ENCODE peak calls at places on chromosome 2, in nine cellular contexts. V is gastrocnemius medialis, B is Panc1, X is heart left ventricle, E is heart right ventricle, N is right lobe of liver, F is left lung, D is body of pancreas, U is HepG2. J is an unnamed sample.
A peak's percentile ranks its signal among the peaks of the same experiment; 100 is the strongest.

GRCh38 chr2:101986386-101986785 is 5.4 kb upstream of the IL1R2 start:
- ATAC-seq in V (no peak), B (no peak), X (no peak), E (no peak), N (peak; percentile 24), F (no peak), D (no peak), U (peak; percentile 75), J (no peak)

GRCh38 chr2:122156101-122156500 is 400.6 kb downstream of the TSN start:
- ATAC-seq in V (no peak), B (no peak), X (no peak), E (no peak), N (no peak), F (no peak), D (no peak), U (no peak), J (no peak)

GRCh38 chr2:37635359-37636208 is 35.9 kb downstream of the CDC42EP3 start:
- ATAC-seq in V (no peak), B (no peak), X (peak; percentile 27), E (peak; percentile 61), N (peak; percentile 69), F (peak; percentile 73), D (no peak), U (no peak), J (peak; percentile 62)

GRCh38 chr2:137261858-137262585 is 496.7 kb downstream of the THSD7B start:
- ATAC-seq in V (no peak), B (no peak), X (no peak), E (no peak), N (no peak), F (no peak), D (no peak), U (no peak), J (no peak)

GRCh38 chr2:53475766-53476165 is 291.8 kb upstream of the CHAC2 start:
- ATAC-seq in V (no peak), B (no peak), X (no peak), E (no peak), N (no peak), F (no peak), D (no peak), U (no peak), J (no peak)

GRCh38 chr2:201806442-201806841 is at the start of gene CDK15:
- ATAC-seq in V (peak; percentile 44), B (peak; percentile 85), X (peak; percentile 79), E (peak; percentile 48), N (no peak), F (peak; percentile 47), D (no peak), U (no peak), J (peak; percentile 50)

GRCh38 chr2:11967946-11968465 is 221.6 kb downstream of the LPIN1 start:
- ATAC-seq in V (no peak), B (no peak), X (peak; percentile 92), E (peak; percentile 87), N (no peak), F (no peak), D (no peak), U (no peak), J (no peak)

GRCh38 chr2:128557841-128558241 is 239.2 kb upstream of the HS6ST1 start:
- ATAC-seq in V (no peak), B (no peak), X (peak; percentile 79), E (no peak), N (no peak), F (peak; percentile 41), D (peak; percentile 62), U (no peak), J (peak; percentile 88)

DNA sequence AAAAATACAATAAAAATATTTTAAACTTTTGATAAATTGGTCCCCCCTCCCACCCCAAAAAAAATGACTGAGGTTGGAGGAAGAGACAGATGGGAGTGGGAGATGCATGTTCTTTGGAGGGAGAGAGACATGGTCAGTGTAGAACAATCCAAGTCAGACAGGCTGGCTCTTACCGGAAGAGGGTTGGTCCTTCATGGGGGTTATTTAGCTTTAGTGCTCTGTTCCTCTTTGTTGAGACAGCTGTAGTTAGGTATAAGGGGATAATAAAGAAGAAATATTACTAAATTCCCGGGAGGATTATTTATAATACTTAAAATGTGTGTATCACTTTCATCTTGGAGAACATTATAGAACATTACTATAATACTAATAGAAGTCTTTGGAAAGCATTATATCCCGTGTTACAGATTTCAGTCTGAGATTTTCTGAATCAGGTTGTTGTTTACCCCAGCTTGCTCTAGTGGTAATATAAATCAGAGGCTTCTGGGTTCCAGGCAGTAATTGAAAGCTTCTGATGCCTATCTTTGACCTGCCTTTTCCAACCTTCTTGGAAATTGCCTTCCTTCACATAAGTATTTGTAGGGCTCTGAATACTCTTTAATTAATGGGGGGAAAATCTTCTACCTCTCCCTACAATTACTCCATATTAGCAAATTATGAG is 87.7 kb downstream of the SPTBN1 start:
- ATAC-seq in V (no peak), B (no peak), X (no peak), E (no peak), N (no peak), F (no peak), D (no peak), U (no peak), J (no peak)
- H3K4me1 ChIP-seq in V (peaks cover 59% of the 10 kb centered on the region), B (no peaks in the 10 kb centered on the region), X (peaks cover 77% of the 10 kb centered on the region), E (peaks cover 65% of the 10 kb centered on the region), N (no peaks in the 10 kb centered on the region), F (peaks cover 3% of the 10 kb centered on the region), D (peaks cover 15% of the 10 kb centered on the region), U (peaks cover 67% of the 10 kb centered on the region), J (peaks cover 88% of the 10 kb centered on the region)

GRCh38 chr2:43303889-43304288 is 77.5 kb upstream of the ZFP36L2 start:
- ATAC-seq in V (no peak), B (no peak), X (no peak), E (no peak), N (no peak), F (peak; percentile 8), D (no peak), U (no peak), J (no peak)

GRCh38 chr2:43305537-43305936 is 79.1 kb upstream of the ZFP36L2 start:
- ATAC-seq in V (peak; percentile 47), B (no peak), X (peak; percentile 79), E (peak; percentile 86), N (peak; percentile 53), F (peak; percentile 70), D (no peak), U (no peak), J (peak; percentile 86)

GRCh38 chr2:43303120-43303519 is 76.7 kb upstream of the ZFP36L2 start:
- ATAC-seq in V (no peak), B (no peak), X (no peak), E (no peak), N (no peak), F (no peak), D (no peak), U (no peak), J (no peak)

GRCh38 chr2:43306197-43306596 is 79.8 kb upstream of the ZFP36L2 start:
- ATAC-seq in V (no peak), B (no peak), X (no peak), E (no peak), N (no peak), F (no peak), D (no peak), U (no peak), J (no peak)

GRCh38 chr2:43305006-43305405 is 78.6 kb upstream of the ZFP36L2 start:
- ATAC-seq in V (peak; percentile 52), B (peak; percentile 45), X (peak; percentile 75), E (peak; percentile 74), N (peak; percentile 27), F (peak; percentile 41), D (peak; percentile 61), U (no peak), J (peak; percentile 76)
- H3K4me1 ChIP-seq in V (peaks cover 45% of the 10 kb centered on the region), B (peaks cover 18% of the 10 kb centered on the region), X (peaks cover 53% of the 10 kb centered on the region), E (peaks cover 22% of the 10 kb centered on the region), N (no peaks in the 10 kb centered on the region), F (peaks cover 13% of the 10 kb centered on the region), D (peaks cover 43% of the 10 kb centered on the region), U (peaks cover 55% of the 10 kb centered on the region), J (peaks cover 24% of the 10 kb centered on the region)

DNA sequence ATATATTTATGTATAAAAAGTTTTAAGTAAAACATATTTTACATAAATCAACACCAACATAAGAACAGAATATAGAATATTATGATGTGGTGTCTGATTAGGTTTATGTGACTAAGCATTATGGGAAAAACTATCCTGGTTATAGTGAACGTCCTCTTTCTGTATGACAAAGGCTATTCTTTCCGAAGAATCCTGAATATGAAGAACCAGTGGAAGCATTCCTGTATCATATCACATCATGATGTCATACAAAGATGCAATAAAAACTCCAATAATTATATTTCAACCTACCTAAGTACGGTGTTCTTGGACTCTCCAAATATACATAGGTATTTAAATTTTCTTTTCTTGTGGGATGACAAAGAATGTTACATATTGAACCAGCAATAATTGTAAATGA is 37.5 kb upstream of the HDAC4 start:
- ATAC-seq in V (no peak), B (no peak), X (no peak), E (no peak), N (no peak), F (no peak), D (no peak), U (no peak), J (no peak)
- H3K4me1 ChIP-seq in V (no peaks in the 10 kb centered on the region), B (no peaks in the 10 kb centered on the region), X (peaks cover 15% of the 10 kb centered on the region), E (peaks cover 11% of the 10 kb centered on the region), N (no peaks in the 10 kb centered on the region), F (no peaks in the 10 kb centered on the region), D (no peaks in the 10 kb centered on the region), U (peaks cover 12% of the 10 kb centered on the region), J (peaks cover 4% of the 10 kb centered on the region)

GRCh38 chr2:39432701-39433100 is 4.4 kb downstream of the MAP4K3 start:
- ATAC-seq in V (no peak), B (no peak), X (no peak), E (no peak), N (no peak), F (no peak), D (no peak), U (no peak), J (no peak)

GRCh38 chr2:39433586-39434195 is 3.4 kb downstream of the MAP4K3 start:
- ATAC-seq in V (no peak), B (no peak), X (no peak), E (no peak), N (no peak), F (no peak), D (no peak), U (no peak), J (no peak)

GRCh38 chr2:39435974-39436591 is 1.0 kb downstream of the MAP4K3 start:
- ATAC-seq in V (peak; percentile 73), B (peak; percentile 1), X (peak; percentile 42), E (no peak), N (peak; percentile 6), F (peak; percentile 9), D (no peak), U (peak; percentile 62), J (peak; percentile 1)

GRCh38 chr2:39435254-39435653 is 1.8 kb downstream of the MAP4K3 start:
- ATAC-seq in V (no peak), B (no peak), X (no peak), E (no peak), N (no peak), F (no peak), D (no peak), U (no peak), J (no peak)

DNA sequence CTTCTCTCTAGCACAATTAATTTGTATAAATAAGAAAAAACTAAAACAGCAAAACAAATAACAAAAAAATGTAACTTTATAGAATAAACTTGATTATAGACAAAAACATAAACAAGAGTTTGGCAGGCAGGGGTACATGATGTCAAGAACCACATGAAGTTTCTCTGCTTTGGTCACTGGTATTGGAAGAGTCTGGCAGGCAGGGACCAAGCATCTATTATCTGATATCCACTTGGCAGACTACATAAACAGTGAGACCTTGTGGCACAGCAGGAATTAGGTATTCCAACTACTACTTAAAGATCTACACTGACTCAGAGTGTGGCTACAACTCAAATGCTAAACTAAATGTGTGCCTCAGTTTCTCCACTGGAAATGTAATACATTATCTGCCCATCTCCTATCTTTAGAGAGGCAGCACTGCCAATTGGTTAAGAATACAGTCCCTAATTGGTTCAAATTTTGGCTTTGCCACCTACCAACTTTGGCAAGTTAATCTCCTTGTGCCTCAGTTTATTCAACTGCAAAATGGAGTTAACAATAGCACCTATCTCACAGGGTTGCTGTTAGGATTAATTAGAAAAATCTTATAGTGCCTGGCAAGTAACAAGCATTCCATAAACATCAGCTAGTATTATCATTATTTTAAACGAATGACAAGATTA is 2.7 kb downstream of the MAP4K3 start:
- ATAC-seq in V (no peak), B (no peak), X (no peak), E (no peak), N (no peak), F (no peak), D (no peak), U (no peak), J (no peak)
- H3K4me1 ChIP-seq in V (peaks cover 74% of the 10 kb centered on the region), B (peaks cover 46% of the 10 kb centered on the region), X (peaks cover 64% of the 10 kb centered on the region), E (peaks cover 38% of the 10 kb centered on the region), N (peaks cover 5% of the 10 kb centered on the region), F (peaks cover 24% of the 10 kb centered on the region), D (peaks cover 71% of the 10 kb centered on the region), U (peaks cover 70% of the 10 kb centered on the region), J (peaks cover 14% of the 10 kb centered on the region)